ENCODE peak calls at places on chromosome 2, in nine cellular contexts. Z, U, C, K, S, P, O, H and Q are unnamed samples.

GRCh38 chr2:157291018-157291417 is 33.5 kb downstream of the GALNT5 start:
- DNase-seq in O (no peak), S (no peak), C (no peak), Z (peak; percentile 65), K (no peak), P (no peak), H (no peak), U (no peak), Q (no peak)

GRCh38 chr2:24766609-24767008 is 26.6 kb downstream of the PTRHD1 start:
- DNase-seq in P (no peak), C (no peak), H (no peak), O (no peak), Z (no peak), S (no peak), U (no peak), K (no peak), Q (no peak)

GRCh38 chr2:111903516-111903915 is 5.1 kb downstream of the MERTK start:
- DNase-seq in Z (no peak), P (no peak), O (no peak), K (no peak), S (no peak), U (no peak), H (no peak), C (no peak), Q (no peak)

GRCh38 chr2:4679391-4679790 is 976.0 kb downstream of the DCDC2C start:
- DNase-seq in S (no peak), H (no peak), K (no peak), C (no peak), Z (no peak), U (no peak), O (no peak), P (no peak), Q (no peak)

GRCh38 chr2:99784282-99784681 is 294.5 kb upstream of the REV1 start:
- DNase-seq in P (no peak), O (no peak), H (no peak), U (no peak), C (no peak), Z (no peak), S (no peak), K (no peak), Q (no peak)

GRCh38 chr2:61962095-61962984 is 56.9 kb downstream of the COMMD1 start:
- DNase-seq in S (no peak), U (no peak), O (no peak), H (peak; percentile 64), P (no peak), Z (no peak), C (no peak), K (no peak), Q (peak; percentile 26)

GRCh38 chr2:77813614-77814013 is 291.4 kb upstream of the LRRTM4 start:
- DNase-seq in U (no peak), O (no peak), C (no peak), Z (no peak), K (no peak), S (no peak), H (no peak), P (no peak), Q (no peak)

GRCh38 chr2:163121483-163121882 is 282.9 kb upstream of the KCNH7 start:
- DNase-seq in S (no peak), K (no peak), U (no peak), O (no peak), C (no peak), H (no peak), P (no peak), Z (no peak), Q (no peak)

GRCh38 chr2:23510471-23510870 is 125.5 kb downstream of the KLHL29 start:
- DNase-seq in K (no peak), O (no peak), Z (no peak), C (no peak), S (no peak), H (no peak), U (no peak), P (no peak), Q (no peak)

GRCh38 chr2:107108556-107108955 is 222.6 kb upstream of the ST6GAL2 start:
- DNase-seq in U (peak; percentile 77), P (no peak), H (peak; percentile 17), S (peak; percentile 7), C (peak; percentile 87), K (peak; percentile 4), Z (no peak), O (no peak), Q (peak; percentile 61)

GRCh38 chr2:200751786-200752185 is 59.9 kb upstream of the BZW1 start:
- DNase-seq in C (no peak), O (no peak), Z (no peak), S (no peak), K (no peak), U (no peak), P (no peak), H (no peak), Q (no peak)

GRCh38 chr2:68225119-68225632 is 27.2 kb downstream of the PPP3R1 start:
- DNase-seq in C (no peak), K (peak; percentile 32), O (no peak), H (peak; percentile 46), Z (peak; percentile 77), U (no peak), P (peak; percentile 31), S (peak; percentile 27), Q (peak; percentile 65)

GRCh38 chr2:41867553-41867952 is 180.3 kb upstream of the PKDCC start:
- DNase-seq in P (no peak), U (no peak), K (peak; percentile 30), H (peak; percentile 26), S (peak; percentile 13), Z (no peak), O (no peak), C (no peak), Q (peak; percentile 17)

GRCh38 chr2:43082111-43082877 is 144.1 kb downstream of the ZFP36L2 start:
- DNase-seq in S (peak; percentile 94), K (peak; percentile 78), H (peak; percentile 98), O (no peak), P (no peak), C (peak; percentile 87), Z (peak; percentile 76), U (no peak), Q (peak; percentile 87)

GRCh38 chr2:203694186-203694585 is 12.3 kb upstream of the CD28 start:
- DNase-seq in U (no peak), O (no peak), C (no peak), S (no peak), H (no peak), P (no peak), K (no peak), Z (no peak), Q (peak; percentile 65)

GRCh38 chr2:233853353-233853752 is 982 bp downstream of the HJURP start:
- DNase-seq in Z (peak; percentile 34), K (peak; percentile 24), S (no peak), U (no peak), C (peak; percentile 8), P (peak; percentile 19), H (no peak), O (no peak), Q (no peak)

GRCh38 chr2:46909771-46910419 is 5.7 kb downstream of the MCFD2 start:
- DNase-seq in C (peak; percentile 61), U (peak; percentile 48), Z (peak; percentile 85), S (peak; percentile 71), O (no peak), P (peak; percentile 33), H (peak; percentile 39), K (peak; percentile 93), Q (peak; percentile 84)

GRCh38 chr2:175373001-175373727 is 191.7 kb upstream of the ATP5MC3 start:
- DNase-seq in K (peak; percentile 84), H (peak; percentile 6), S (peak; percentile 43), Z (no peak), O (no peak), P (no peak), U (no peak), C (peak; percentile 50), Q (no peak)

GRCh38 chr2:71607490-71607889 is 154.1 kb downstream of the DYSF start:
- DNase-seq in C (no peak), U (no peak), S (no peak), Z (no peak), P (no peak), H (no peak), O (peak; percentile 37), K (no peak), Q (no peak)

GRCh38 chr2:98478861-98479770 is 34.5 kb downstream of the INPP4A start:
- DNase-seq in K (no peak), P (no peak), U (no peak), H (no peak), Z (no peak), O (no peak), C (no peak), S (no peak), Q (no peak)
- H3K4me3 ChIP-seq in K (no peak overlapping the region), P (no peak overlapping the region), U (no peak overlapping the region), H (no peak overlapping the region), Z (no peak overlapping the region), O (no peak overlapping the region), C (no peak overlapping the region), S (no peak overlapping the region), Q (no peak overlapping the region)

GRCh38 chr2:66390811-66391210 is 44.1 kb upstream of the MEIS1 start:
- DNase-seq in Z (no peak), O (no peak), P (no peak), U (no peak), C (no peak), S (no peak), H (no peak), K (no peak), Q (no peak)
- H3K4me3 ChIP-seq in Z (peak overlapping the region; percentile 36), O (no peak overlapping the region), P (no peak overlapping the region), U (no peak overlapping the region), C (no peak overlapping the region), S (no peak overlapping the region), H (no peak overlapping the region), K (no peak overlapping the region), Q (no peak overlapping the region)

GRCh38 chr2:121699421-121700328 is 37.0 kb downstream of the NIFK start:
- DNase-seq in C (peak; percentile 75), H (peak; percentile 54), Z (peak; percentile 78), P (peak; percentile 64), U (peak; percentile 76), O (peak; percentile 67), S (peak; percentile 76), K (peak; percentile 95), Q (peak; percentile 76)
- H3K4me3 ChIP-seq in C (no peak overlapping the region), H (no peak overlapping the region), Z (peak overlapping the region; percentile 20), P (no peak overlapping the region), U (no peak overlapping the region), O (no peak overlapping the region), S (no peak overlapping the region), K (no peak overlapping the region), Q (no peak overlapping the region)

GRCh38 chr2:164852086-164852485 is 10.5 kb upstream of the COBLL1 start:
- DNase-seq in O (no peak), K (no peak), U (no peak), Z (no peak), C (no peak), S (no peak), H (no peak), P (no peak), Q (no peak)

GRCh38 chr2:164847966-164848365 is 6.3 kb upstream of the COBLL1 start:
- DNase-seq in H (peak; percentile 87), P (no peak), O (no peak), K (no peak), Z (no peak), U (no peak), S (peak; percentile 54), C (no peak), Q (no peak)

GRCh38 chr2:164847291-164847690 is 5.7 kb upstream of the COBLL1 start:
- DNase-seq in K (no peak), P (no peak), O (no peak), Z (no peak), U (no peak), C (no peak), H (no peak), S (no peak), Q (no peak)

GRCh38 chr2:164849506-164849905 is 7.9 kb upstream of the COBLL1 start:
- DNase-seq in O (no peak), K (no peak), C (no peak), P (no peak), U (no peak), Z (no peak), H (no peak), S (no peak), Q (no peak)

GRCh38 chr2:164850235-164850634 is 8.6 kb upstream of the COBLL1 start:
- DNase-seq in U (no peak), S (no peak), P (no peak), O (no peak), C (no peak), K (no peak), Z (no peak), H (no peak), Q (peak; percentile 47)
- H3K4me3 ChIP-seq in U (no peak overlapping the region), S (no peak overlapping the region), P (no peak overlapping the region), O (no peak overlapping the region), C (no peak overlapping the region), K (no peak overlapping the region), Z (no peak overlapping the region), H (no peak overlapping the region), Q (no peak overlapping the region)